ENCODE peak calls at places on chromosomes 16 and 17, in eight cellular contexts. I is stomach, A is Peyer's patch, D is adrenal gland, H is body of pancreas, F is ovary, K is uterus, V is tibial nerve. Q is an unnamed sample.

GRCh38 chr17:75010683-75011406 is 1.6 kb upstream of the MRPL58 start:
- DNase-seq in I (peak), D (no peak), V (no peak), A (peak), H (peak), F (peak), K (peak), Q (no peak)

GRCh38 chr17:7440823-7441174 is 1.5 kb downstream of the FGF11 start:
- DNase-seq in F (no peak), A (no peak), V (no peak), K (no peak), I (no peak), H (no peak), D (peak), Q (no peak)

GRCh38 chr16:31093132-31093703 is 1.4 kb downstream of the VKORC1 start:
- DNase-seq in V (no peak), A (peak), K (no peak), D (no peak), F (no peak), H (no peak), I (no peak), Q (no peak)

GRCh38 chr17:82415336-82415735 is 2.8 kb upstream of the HEXD start:
- DNase-seq in D (no peak), I (no peak), F (no peak), K (no peak), V (no peak), A (no peak), H (no peak), Q (no peak)

GRCh38 chr17:78335176-78335575 is 24.7 kb downstream of the SOCS3 start:
- DNase-seq in D (no peak), I (no peak), F (no peak), H (no peak), V (no peak), A (no peak), K (no peak), Q (no peak)

GRCh38 chr17:57461082-57461481 is 204.8 kb downstream of the MSI2 start:
- DNase-seq in D (peak), A (no peak), I (no peak), F (no peak), V (no peak), K (no peak), H (no peak), Q (no peak)

GRCh38 chr17:48636177-48637018 is 10.2 kb upstream of the HOXB9 start:
- DNase-seq in A (peak), F (no peak), H (peak), K (peak), I (peak), V (no peak), D (peak), Q (no peak)

GRCh38 chr17:1580979-1581676 is 18.5 kb upstream of the PITPNA start:
- DNase-seq in D (no peak), A (no peak), I (peak), H (peak), V (no peak), K (no peak), F (no peak), Q (no peak)

GRCh38 chr17:38561416-38562214 is 44.1 kb downstream of the SRCIN1 start:
- DNase-seq in D (no peak), A (no peak), K (no peak), H (no peak), F (no peak), I (no peak), V (no peak), Q (no peak)

GRCh38 chr17:62780273-62780672 is 27.8 kb downstream of the MARCHF10 start:
- DNase-seq in V (no peak), K (no peak), I (peak), D (peak), F (no peak), A (no peak), H (peak), Q (no peak)

GRCh38 chr16:11152205-11152604 is 103.8 kb downstream of the SOCS1 start:
- DNase-seq in H (no peak), F (no peak), V (no peak), A (no peak), I (no peak), K (no peak), D (no peak), Q (no peak)

GRCh38 chr17:80843741-80844156 is 147.9 kb upstream of the CHMP6 start:
- DNase-seq in V (no peak), A (peak), D (no peak), H (no peak), F (no peak), I (no peak), K (no peak), Q (peak)

GRCh38 chr16:22670551-22670970 is 143.4 kb upstream of the HS3ST2 start:
- DNase-seq in D (no peak), V (no peak), K (no peak), A (no peak), F (no peak), H (no peak), I (no peak), Q (peak)

GRCh38 chr17:81999975-82000802 is 22.5 kb downstream of the CENPX start:
- DNase-seq in F (no peak), H (no peak), D (no peak), V (no peak), I (no peak), A (no peak), K (no peak), Q (no peak)

GRCh38 chr17:71941920-71942319 is 178.9 kb upstream of the SOX9 start:
- DNase-seq in H (no peak), A (no peak), K (no peak), F (no peak), D (no peak), V (no peak), I (no peak), Q (no peak)

GRCh38 chr16:27245276-27246231 is 23.0 kb downstream of the NSMCE1 start:
- DNase-seq in V (no peak), K (peak), A (no peak), H (peak), D (peak), I (no peak), F (peak), Q (no peak)

GRCh38 chr17:50110591-50111349 is 15.6 kb downstream of the PDK2 start:
- DNase-seq in F (no peak), H (peak), V (no peak), K (no peak), D (peak), A (peak), I (no peak), Q (no peak)

GRCh38 chr17:39687546-39688474 is at the start of gene PGAP3:
- DNase-seq in V (peak), I (peak), A (peak), D (peak), K (peak), F (peak), H (peak), Q (peak)

GRCh38 chr17:39684369-39685043 is 3.4 kb downstream of the PGAP3 start:
- DNase-seq in D (no peak), A (no peak), V (no peak), K (no peak), H (no peak), F (no peak), I (no peak), Q (no peak)

GRCh38 chr17:39687101-39687545 is 734 bp downstream of the PGAP3 start:
- DNase-seq in K (no peak), F (no peak), V (no peak), A (no peak), D (no peak), H (no peak), I (no peak), Q (no peak)

GRCh38 chr17:39688475-39688835 is 598 bp upstream of the PGAP3 start:
- DNase-seq in V (no peak), A (no peak), D (no peak), H (no peak), K (no peak), I (no peak), F (no peak), Q (no peak)

DNA sequence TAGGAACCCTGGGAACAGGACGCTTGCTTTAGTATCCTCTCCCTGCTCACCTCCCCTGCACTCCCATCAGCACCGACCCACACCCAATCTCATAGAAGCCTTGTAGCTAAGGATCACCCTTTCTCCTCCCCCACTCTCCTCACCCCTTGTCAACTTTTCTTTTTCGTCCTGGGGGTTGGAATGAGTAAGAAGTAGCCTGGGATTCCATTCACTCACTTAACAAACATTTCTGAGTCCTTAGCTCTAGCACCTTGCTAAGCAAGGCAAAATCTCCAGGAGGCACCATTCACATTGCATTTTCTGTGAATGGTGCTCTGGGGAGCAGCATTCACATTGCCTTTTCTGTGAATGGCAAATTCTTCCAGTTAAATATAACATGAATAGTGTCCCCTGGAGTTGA is 1.1 kb upstream of the PGAP3 start:
- DNase-seq in A (no peak), H (no peak), F (no peak), V (no peak), I (no peak), K (no peak), D (no peak), Q (no peak)
- TF ChIP-seq CTCF in A (no peak), H (no peak), F (no peak), V (no peak), I (no peak), K (no peak), D (no peak), Q (no peak)

GRCh38 chr17:29760771-29761682 is 138.3 kb upstream of the CORO6 start:
- DNase-seq in V (peak), A (peak), K (peak), H (peak), I (peak), F (peak), D (peak), Q (peak)
- TF ChIP-seq POLR2A in V (peak), A (peak), K (peak), H (no peak), I (no peak), F (peak), D (no peak), Q (peak)

GRCh38 chr16:82011199-82011641 is at the start of gene SDR42E1:
- DNase-seq in K (peak), D (no peak), F (no peak), A (peak), V (no peak), I (peak), H (peak), Q (no peak)

GRCh38 chr16:82020051-82020450 is 8.8 kb upstream of the SDR42E1 start:
- DNase-seq in H (no peak), V (no peak), F (no peak), K (no peak), I (no peak), D (no peak), A (no peak), Q (no peak)

GRCh38 chr16:82010649-82011048 is 621 bp downstream of the SDR42E1 start:
- DNase-seq in K (no peak), V (no peak), D (no peak), F (no peak), I (no peak), H (no peak), A (no peak), Q (no peak)

GRCh38 chr16:82016964-82017363 is 5.7 kb upstream of the SDR42E1 start:
- DNase-seq in D (no peak), H (no peak), I (no peak), A (no peak), K (no peak), F (no peak), V (peak), Q (no peak)

DNA sequence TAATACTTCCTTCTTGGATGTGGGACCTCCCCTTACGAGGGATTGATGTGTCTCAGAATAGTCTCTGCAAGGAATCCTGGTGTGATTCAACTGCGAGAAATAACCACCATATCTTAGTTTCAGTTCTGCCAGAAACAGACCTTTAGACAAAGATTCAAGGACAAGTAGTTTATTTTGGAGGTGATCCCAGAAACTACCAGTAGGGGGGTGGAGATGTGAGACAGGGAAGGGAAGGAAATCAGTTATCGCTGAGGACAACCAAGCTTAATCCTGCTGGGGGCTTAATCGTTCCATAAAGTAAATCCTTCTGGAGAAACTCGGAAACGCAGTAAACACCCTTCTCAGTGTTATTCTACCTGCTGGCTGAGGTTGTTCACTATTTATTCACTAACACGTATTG is 5.0 kb upstream of the SDR42E1 start:
- DNase-seq in V (peak), K (no peak), F (no peak), A (no peak), H (peak), D (peak), I (no peak), Q (no peak)
- TF ChIP-seq CTCF in V (no peak), K (no peak), F (no peak), A (no peak), H (peak), D (no peak), I (peak), Q (no peak)

DNA sequence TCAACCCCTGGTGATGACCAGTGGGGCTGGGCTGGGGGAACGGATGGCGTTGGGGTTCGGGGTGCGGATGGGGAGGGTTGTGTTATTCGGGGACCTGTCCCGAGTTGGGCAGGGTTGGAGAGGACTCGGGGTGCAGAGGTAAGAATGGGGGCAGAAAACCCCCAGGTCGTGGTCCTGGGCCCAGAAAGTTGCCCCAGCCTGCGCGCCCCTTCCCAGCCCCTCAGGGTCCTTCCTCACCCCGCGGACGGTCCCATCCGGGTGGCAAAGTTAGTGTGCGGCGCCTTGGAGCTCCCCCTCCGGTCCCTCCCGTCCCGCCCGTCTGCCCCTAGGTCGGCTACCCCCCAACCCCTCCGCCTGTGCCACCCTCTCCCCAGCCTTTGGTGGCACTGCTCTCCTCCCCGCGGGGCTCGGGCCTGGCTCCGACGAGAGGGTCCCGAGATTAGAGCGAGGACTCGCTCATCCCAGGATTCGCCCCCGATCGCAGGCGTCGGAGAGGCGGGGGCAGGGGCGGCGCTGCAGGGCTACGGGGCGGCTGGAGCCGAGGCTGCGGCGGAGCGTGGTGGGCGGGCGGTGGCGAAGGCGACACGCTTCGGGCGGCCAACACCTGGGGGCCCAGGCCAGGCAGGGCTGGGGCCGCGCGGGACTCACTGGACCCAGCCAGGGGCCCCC is 1.1 kb downstream of the MGAT5B start:
- DNase-seq in A (no peak), F (no peak), V (no peak), D (no peak), K (no peak), I (no peak), H (no peak), Q (no peak)
- TF ChIP-seq POLR2A in A (no peak), F (no peak), V (no peak), D (no peak), K (no peak), I (no peak), H (no peak), Q (no peak)

DNA sequence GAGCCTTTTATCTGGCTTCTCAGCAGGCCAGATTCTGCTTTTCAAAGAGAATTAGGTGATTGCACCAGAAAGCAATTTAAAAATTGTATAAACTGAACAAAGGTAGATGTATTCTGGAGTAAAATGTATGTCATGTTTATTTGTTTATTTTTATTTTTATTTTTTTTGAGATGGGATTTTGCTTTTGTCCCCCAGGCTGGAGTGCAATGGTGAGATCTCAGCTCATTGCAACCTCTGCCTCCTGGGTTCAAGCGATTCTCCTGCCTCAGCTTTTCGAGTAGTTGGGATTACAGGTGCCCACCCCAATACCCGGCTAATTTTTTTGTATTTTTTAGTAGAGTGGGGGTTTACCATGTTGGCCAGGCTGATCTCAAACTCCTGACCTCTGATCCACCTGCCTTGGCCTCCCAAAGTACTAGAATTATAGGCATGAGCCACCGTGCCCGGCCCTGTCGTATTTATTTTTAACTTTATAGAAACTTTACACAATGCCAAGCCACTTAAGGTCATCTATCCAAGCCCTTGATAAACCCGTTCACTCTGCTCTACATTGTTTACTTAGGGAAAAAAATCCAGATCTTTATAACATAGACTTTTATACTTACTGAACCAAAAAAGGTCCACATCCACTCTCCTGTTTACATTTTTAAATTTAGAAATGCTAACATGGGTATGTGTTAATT is 22.7 kb upstream of the GOT2 start:
- DNase-seq in K (no peak), A (no peak), F (no peak), H (no peak), V (no peak), D (no peak), I (no peak), Q (no peak)
- TF ChIP-seq CTCF in K (no peak), A (no peak), F (no peak), H (no peak), V (no peak), D (peak), I (no peak), Q (no peak)

GRCh38 chr16:67676516-67676915 is 9.9 kb downstream of the C16orf86 start:
- DNase-seq in K (no peak), I (no peak), A (no peak), D (no peak), V (no peak), F (no peak), H (no peak), Q (no peak)
- TF ChIP-seq POLR2A in K (no peak), I (no peak), A (no peak), D (no peak), V (no peak), F (no peak), H (no peak), Q (no peak)

GRCh38 chr16:47019563-47019962 is 46.1 kb upstream of the DNAJA2 start:
- DNase-seq in A (no peak), I (no peak), K (no peak), D (no peak), V (no peak), H (no peak), F (no peak), Q (no peak)
- TF ChIP-seq CTCF in A (no peak), I (no peak), K (no peak), D (peak), V (no peak), H (no peak), F (no peak), Q (no peak)

GRCh38 chr16:648786-649589 is at the start of gene WDR90:
- DNase-seq in V (peak), F (peak), A (peak), H (peak), K (peak), I (peak), D (peak), Q (peak)
- TF ChIP-seq POLR2A in V (no peak), F (peak), A (peak), H (peak), K (peak), I (no peak), D (peak), Q (no peak)

GRCh38 chr16:57299719-57300386 is 15.4 kb upstream of the PLLP start:
- DNase-seq in H (peak), A (peak), F (peak), K (peak), V (peak), I (peak), D (peak), Q (peak)
- TF ChIP-seq CTCF in H (peak), A (no peak), F (peak), K (peak), V (peak), I (no peak), D (no peak), Q (peak)